ENCODE peak calls at places on chromosome 22, in six cellular contexts. V is IMR-90; A is EL; Q is RWPE1; I is stimulated activated CD4-positive, alpha-beta T cell treated with anti-CD3 and anti-CD28 coated beads, Interleukin-4, amount 100 ng/mL, for 48 hours; M is breast epithelium. S is an unnamed sample.

GRCh38 chr22:33706100-33706499 is 214.2 kb downstream of the LARGE1 start:
- DNase-seq in Q (no peak), M (no peak), V (no peak), I (no peak), A (no peak), S (no peak)

GRCh38 chr22:23121026-23121823 is 20.6 kb downstream of the RSPH14 start:
- DNase-seq in I (no peak), V (peak; percentile 32), Q (no peak), A (no peak), M (no peak), S (no peak)

GRCh38 chr22:48805516-48805915 is 1022.2 kb downstream of the BRD1 start:
- DNase-seq in V (no peak), I (no peak), A (no peak), Q (no peak), M (no peak), S (no peak)

GRCh38 chr22:50102946-50103345 is 13.1 kb downstream of the MOV10L1 start:
- DNase-seq in M (no peak), A (no peak), V (no peak), I (no peak), Q (peak; percentile 43), S (peak; percentile 51)

GRCh38 chr22:37549704-37550059 is 10.6 kb upstream of the CDC42EP1 start:
- DNase-seq in Q (no peak), V (peak; percentile 50), I (no peak), M (peak; percentile 84), A (peak; percentile 69), S (peak; percentile 47)

GRCh38 chr22:35313311-35314121 is 13.8 kb downstream of the TOM1 start:
- DNase-seq in A (peak; percentile 96), Q (peak; percentile 11), I (no peak), V (peak; percentile 96), M (no peak), S (peak; percentile 62)

GRCh38 chr22:19645391-19645790 is 68.9 kb upstream of the SEPTIN5 start:
- DNase-seq in A (no peak), V (no peak), Q (no peak), M (no peak), I (no peak), S (no peak)

GRCh38 chr22:28600546-28601143 is 79.0 kb downstream of the TTC28 start:
- DNase-seq in I (no peak), V (peak; percentile 72), Q (peak; percentile 16), A (peak; percentile 54), M (no peak), S (peak; percentile 56)

GRCh38 chr22:46053563-46054090 is 76.7 kb upstream of the WNT7B start:
- DNase-seq in I (peak; percentile 37), A (peak; percentile 65), V (peak; percentile 38), Q (peak; percentile 79), M (peak; percentile 76), S (peak; percentile 86)

GRCh38 chr22:43171607-43172006 is 15.3 kb downstream of the TTLL12 start:
- DNase-seq in I (no peak), Q (no peak), V (no peak), M (no peak), A (no peak), S (no peak)

GRCh38 chr22:46007848-46008261 is 30.9 kb upstream of the WNT7B start:
- DNase-seq in M (peak; percentile 78), V (peak; percentile 87), Q (peak; percentile 82), I (no peak), A (peak; percentile 98), S (peak; percentile 94)

GRCh38 chr22:43113516-43114251 is 3.1 kb downstream of the BIK start:
- DNase-seq in M (peak; percentile 77), I (no peak), V (no peak), Q (no peak), A (no peak), S (no peak)

GRCh38 chr22:49931863-49932262 is 13.4 kb downstream of the CRELD2 start:
- DNase-seq in Q (no peak), V (no peak), A (no peak), M (no peak), I (no peak), S (no peak)

GRCh38 chr22:38954414-38955043 is 2.9 kb upstream of the APOBEC3A start:
- DNase-seq in Q (no peak), V (no peak), M (no peak), I (no peak), A (no peak), S (no peak)

GRCh38 chr22:49966716-49967332 is 6.3 kb downstream of the PIM3 start:
- DNase-seq in A (no peak), V (no peak), Q (no peak), M (peak; percentile 58), I (no peak), S (no peak)

GRCh38 chr22:21568207-21569075 is 927 bp downstream of the UBE2L3 start:
- DNase-seq in M (no peak), Q (no peak), A (peak; percentile 49), I (no peak), V (peak; percentile 24), S (no peak)

GRCh38 chr22:44429941-44430587 is 68.0 kb downstream of the RTL6 start:
- DNase-seq in M (peak; percentile 27), A (no peak), Q (no peak), I (no peak), V (no peak), S (no peak)

GRCh38 chr22:46587067-46587471 is 33.1 kb upstream of the GRAMD4 start:
- DNase-seq in I (no peak), M (no peak), A (no peak), V (no peak), Q (no peak), S (no peak)

GRCh38 chr22:39534092-39534506 is 1.6 kb upstream of the RPS19BP1 start:
- DNase-seq in Q (no peak), A (no peak), M (no peak), I (no peak), V (no peak), S (no peak)

GRCh38 chr22:43255299-43255698 is 68.4 kb upstream of the TTLL12 start:
- DNase-seq in Q (no peak), V (no peak), M (no peak), A (no peak), I (no peak), S (no peak)

GRCh38 chr22:36998620-36999351 is 20.5 kb downstream of the TST start:
- DNase-seq in A (peak; percentile 48), V (peak; percentile 15), I (no peak), Q (peak; percentile 30), M (no peak), S (peak; percentile 78)

GRCh38 chr22:32600184-32600583 is 125.6 kb downstream of the FBXO7 start:
- DNase-seq in Q (no peak), V (no peak), A (no peak), I (no peak), M (no peak), S (no peak)

GRCh38 chr22:22593964-22594656 is 35.0 kb upstream of the PRAME start:
- DNase-seq in A (peak; percentile 41), I (peak; percentile 50), V (peak; percentile 53), M (no peak), Q (no peak), S (peak; percentile 53)

GRCh38 chr22:17980638-17981051 is 43.7 kb downstream of the MICAL3 start:
- DNase-seq in V (peak; percentile 48), Q (no peak), A (no peak), I (no peak), M (no peak), S (no peak)

GRCh38 chr22:25413620-25414019 is 150.9 kb upstream of the GRK3 start:
- DNase-seq in M (no peak), I (no peak), Q (no peak), A (no peak), V (no peak), S (no peak)

GRCh38 chr22:33919591-33920501 is at the start of gene LARGE1:
- DNase-seq in V (peak; percentile 20), Q (no peak), A (no peak), I (no peak), M (peak; percentile 63), S (peak; percentile 6)

GRCh38 chr22:38219644-38220043 is 17.9 kb downstream of the MAFF start:
- DNase-seq in V (no peak), I (no peak), Q (no peak), M (no peak), A (no peak), S (no peak)

GRCh38 chr22:44406581-44407403 is 91.2 kb downstream of the RTL6 start:
- DNase-seq in M (peak; percentile 31), I (no peak), A (no peak), Q (no peak), V (peak; percentile 12), S (no peak)

GRCh38 chr22:38949889-38950405 is 7.5 kb upstream of the APOBEC3A start:
- DNase-seq in A (no peak), M (no peak), V (no peak), I (no peak), Q (no peak), S (no peak)

GRCh38 chr22:30445438-30445936 is 19.9 kb downstream of the MTFP1 start:
- DNase-seq in Q (no peak), V (peak; percentile 39), I (no peak), A (peak; percentile 44), M (no peak), S (no peak)

GRCh38 chr22:29873943-29874342 is 9.0 kb upstream of the MTMR3 start:
- DNase-seq in I (no peak), V (no peak), M (no peak), Q (no peak), A (no peak), S (no peak)

GRCh38 chr22:49738566-49738965 is 89.1 kb downstream of the BRD1 start:
- DNase-seq in V (no peak), M (no peak), A (no peak), Q (no peak), I (no peak), S (no peak)

GRCh38 chr22:24445481-24446290 is 18.3 kb downstream of the ADORA2A start:
- DNase-seq in A (no peak), V (no peak), I (no peak), Q (no peak), M (no peak), S (no peak)

GRCh38 chr22:43236401-43237166 is 49.6 kb upstream of the TTLL12 start:
- DNase-seq in I (no peak), Q (no peak), V (no peak), A (no peak), M (no peak), S (no peak)

GRCh38 chr22:19759459-19759993 is 1.1 kb upstream of the TBX1 start:
- DNase-seq in Q (no peak), A (no peak), V (no peak), M (no peak), I (no peak), S (no peak)

GRCh38 chr22:17943533-17944204 is 80.7 kb downstream of the MICAL3 start:
- DNase-seq in A (no peak), I (no peak), Q (no peak), M (no peak), V (no peak), S (no peak)

S was measured in MCF 10A.